ENCODE peak calls at places on chromosomes 2 and 18, in eight cellular contexts. H, O, G, D, Z, L, W and R are unnamed samples.

GRCh38 chr18:29361843-29362242 is 1184.9 kb upstream of the CDH2 start:
- DNase-seq in G (no peak), D (no peak), W (no peak), Z (no peak), H (no peak), O (no peak), L (no peak), R (peak; percentile 8)

GRCh38 chr2:99085400-99085799 is 56.1 kb upstream of the C2orf15 start:
- DNase-seq in D (no peak), L (peak; percentile 4), W (no peak), O (peak; percentile 4), Z (no peak), H (no peak), G (no peak), R (no peak)

GRCh38 chr2:229445013-229445412 is 173.9 kb upstream of the PID1 start:
- DNase-seq in O (peak; percentile 1), G (no peak), H (peak; percentile 95), D (no peak), L (no peak), Z (peak; percentile 92), W (peak; percentile 88), R (peak; percentile 81)

GRCh38 chr2:127170452-127171197 is 49.5 kb downstream of the CYP27C1 start:
- DNase-seq in L (no peak), O (no peak), W (no peak), Z (no peak), G (no peak), H (peak; percentile 26), D (no peak), R (no peak)

GRCh38 chr2:207901401-207901800 is 123.9 kb downstream of the PLEKHM3 start:
- DNase-seq in L (no peak), G (no peak), W (no peak), Z (no peak), H (no peak), O (no peak), D (no peak), R (no peak)

GRCh38 chr18:11577271-11578112 is 31.9 kb upstream of the SLC35G4 start:
- DNase-seq in L (no peak), D (no peak), W (no peak), O (peak; percentile 31), Z (no peak), G (no peak), H (no peak), R (no peak)

GRCh38 chr2:161139098-161139987 is 20.9 kb upstream of the TANK start:
- DNase-seq in W (no peak), O (no peak), D (no peak), L (peak; percentile 52), H (no peak), G (peak; percentile 43), Z (peak; percentile 45), R (no peak)

GRCh38 chr18:25726278-25726677 is 364.1 kb downstream of the SS18 start:
- DNase-seq in W (no peak), H (no peak), D (no peak), L (no peak), O (no peak), Z (peak; percentile 7), G (no peak), R (no peak)

GRCh38 chr2:190563109-190563508 is 28.6 kb upstream of the NEMP2 start:
- DNase-seq in G (no peak), O (peak; percentile 13), Z (no peak), H (no peak), L (peak; percentile 19), W (no peak), D (no peak), R (no peak)

GRCh38 chr2:12399244-12399643 is 317.5 kb upstream of the TRIB2 start:
- DNase-seq in O (no peak), Z (no peak), D (no peak), L (no peak), W (no peak), G (no peak), H (no peak), R (no peak)

GRCh38 chr18:22999212-22999611 is 66.1 kb downstream of the RBBP8 start:
- DNase-seq in Z (no peak), O (no peak), W (no peak), D (no peak), L (no peak), H (no peak), G (no peak), R (no peak)

GRCh38 chr18:40371673-40372072 is 1583.4 kb upstream of the PIK3C3 start:
- DNase-seq in O (no peak), D (no peak), H (no peak), Z (peak; percentile 9), L (no peak), W (no peak), G (no peak), R (no peak)

GRCh38 chr2:33660416-33661118 is 61.5 kb upstream of the FAM98A start:
- DNase-seq in L (no peak), W (no peak), H (no peak), D (no peak), G (no peak), O (no peak), Z (no peak), R (no peak)

GRCh38 chr2:217430916-217431576 is 571.2 kb upstream of the TNP1 start:
- DNase-seq in W (no peak), D (no peak), O (no peak), H (no peak), L (no peak), Z (peak; percentile 45), G (no peak), R (no peak)

GRCh38 chr2:47049502-47049901 is 105.6 kb downstream of the STPG4 start:
- DNase-seq in W (no peak), G (no peak), L (no peak), D (no peak), Z (no peak), H (no peak), O (no peak), R (no peak)